ENCODE peak calls at places on chromosomes 7 and 10, in nine cellular contexts. J is body of pancreas, U is spleen, S is transverse colon, W is endothelial cell of umbilical vein, Y is NB4, X is heart left ventricle, Q is gastrocnemius medialis, G is tibial nerve. F is an unnamed sample.

GRCh38 chr10:82609845-82610244 is 734.9 kb downstream of the NRG3 start:
- DNase-seq in X (no peak), U (no peak), Q (no peak), S (no peak), G (no peak), W (no peak), J (no peak), Y (no peak), F (no peak)

GRCh38 chr7:116145245-116145852 is 65.0 kb upstream of the TES start:
- DNase-seq in J (no peak), Q (no peak), X (no peak), Y (no peak), U (no peak), W (no peak), G (no peak), S (no peak), F (no peak)

GRCh38 chr10:96974348-96974747 is 142.2 kb downstream of the LCOR start:
- DNase-seq in Q (no peak), Y (no peak), U (no peak), W (no peak), J (no peak), G (no peak), X (no peak), S (no peak), F (peak; percentile 62)

GRCh38 chr10:78742730-78743615 is 325.8 kb upstream of the ZMIZ1 start:
- DNase-seq in S (no peak), U (no peak), J (peak; percentile 86), G (peak; percentile 80), Q (peak; percentile 22), Y (peak; percentile 93), X (peak; percentile 62), W (no peak), F (no peak)

GRCh38 chr7:47379629-47380324 is 202.1 kb downstream of the TNS3 start:
- DNase-seq in W (no peak), X (peak; percentile 77), S (peak; percentile 87), Q (no peak), J (peak; percentile 75), Y (no peak), U (peak; percentile 41), G (no peak), F (no peak)

GRCh38 chr7:121103579-121103978 is 115.1 kb downstream of the CPED1 start:
- DNase-seq in Y (no peak), X (no peak), W (no peak), U (no peak), G (no peak), Q (no peak), S (no peak), J (no peak), F (no peak)

GRCh38 chr10:86102446-86102845 is 264.1 kb downstream of the GRID1 start:
- DNase-seq in W (no peak), S (no peak), X (no peak), Q (no peak), Y (no peak), J (no peak), U (peak; percentile 46), G (no peak), F (no peak)

GRCh38 chr10:60377955-60378354 is 11.7 kb downstream of the ANK3 start:
- DNase-seq in X (no peak), G (no peak), S (no peak), W (no peak), J (no peak), Q (no peak), U (no peak), Y (no peak), F (no peak)

GRCh38 chr7:126940723-126941307 is 311.9 kb downstream of the GRM8 start:
- DNase-seq in W (no peak), X (no peak), S (no peak), G (no peak), J (peak; percentile 20), U (no peak), Q (no peak), Y (no peak), F (no peak)

GRCh38 chr10:28256776-28257175 is 46.1 kb downstream of the MPP7 start:
- DNase-seq in J (no peak), G (no peak), X (no peak), W (no peak), Q (no peak), U (no peak), S (no peak), Y (no peak), F (no peak)

GRCh38 chr7:34747842-34748241 is 89.8 kb downstream of the NPSR1 start:
- DNase-seq in W (no peak), S (no peak), Q (no peak), Y (no peak), J (peak; percentile 63), U (no peak), X (no peak), G (no peak), F (no peak)

DNA sequence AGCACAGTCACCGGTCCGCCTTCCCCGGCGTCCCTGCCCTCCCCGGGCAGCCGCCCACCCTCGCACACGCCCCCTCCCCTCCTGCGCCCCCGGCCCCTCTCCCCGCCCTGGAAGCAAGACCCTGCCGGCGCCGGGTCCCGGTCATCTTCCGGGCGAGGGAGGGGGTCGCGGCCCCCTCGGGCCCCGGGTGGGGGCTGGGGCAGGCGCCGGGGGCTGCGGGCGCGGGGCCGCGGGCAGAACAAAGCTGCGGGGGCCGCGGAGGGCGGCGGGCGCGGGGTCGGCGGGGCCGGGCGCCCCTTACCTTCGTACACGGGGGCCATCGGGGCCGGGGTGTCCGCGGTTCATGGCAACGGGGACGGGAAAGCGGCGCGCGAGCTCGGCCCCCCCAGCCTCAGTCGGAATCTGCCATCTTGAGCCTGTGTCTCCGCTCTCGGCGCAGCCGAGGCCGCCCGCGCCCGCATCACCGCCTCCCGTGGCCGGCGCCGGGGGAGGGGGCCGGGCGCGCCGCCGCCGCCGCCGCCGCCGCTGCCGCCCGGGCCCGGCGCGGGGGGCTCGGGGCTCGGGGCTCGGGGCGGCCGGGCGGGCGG is 401 bp downstream of the HIPK2 start:
- DNase-seq in W (no peak), Q (no peak), G (no peak), X (peak; percentile 45), S (peak; percentile 48), Y (peak; percentile 64), J (peak; percentile 58), U (peak; percentile 90), F (peak; percentile 57)
- TF ChIP-seq POLR2A in W (no peak), Q (no peak), G (no peak), X (no peak), S (no peak), Y (no peak), J (no peak), U (no peak), F (no peak)

GRCh38 chr10:5889624-5890518 is at the start of the genes ANKRD16 and FBH1:
- DNase-seq in S (peak; percentile 99), W (peak; percentile 99), X (peak; percentile 99), Y (peak; percentile 96), U (peak; percentile 98), Q (peak; percentile 98), J (peak; percentile 99), G (peak; percentile 96), F (peak; percentile 99)
- TF ChIP-seq POLR2A in S (peak; percentile 88), W (peak; percentile 82), X (peak; percentile 67), Y (peak; percentile 75), U (peak; percentile 41), Q (peak; percentile 87), J (peak; percentile 81), G (peak; percentile 13), F (peak; percentile 67)

GRCh38 chr7:99394188-99394502 is 14.3 kb downstream of the PDAP1 start:
- DNase-seq in U (no peak), S (no peak), G (no peak), Q (no peak), W (no peak), X (no peak), Y (no peak), J (no peak), F (no peak)
- TF ChIP-seq POLR2A in U (no peak), S (no peak), G (no peak), Q (no peak), W (no peak), X (no peak), Y (no peak), J (no peak), F (no peak)

GRCh38 chr7:130923930-130924329 is 189.9 kb upstream of the KLF14 start:
- DNase-seq in W (no peak), Q (no peak), S (no peak), Y (no peak), X (no peak), G (no peak), J (no peak), U (no peak), F (no peak)
- TF ChIP-seq POLR2A in W (no peak), Q (no peak), S (no peak), Y (no peak), X (no peak), G (no peak), J (no peak), U (no peak), F (no peak)

F was measured in erythroblast.